ENCODE peak calls at places on chromosomes 5 and 9, in ten cellular contexts. W is stimulated activated naive CD8-positive, alpha-beta T cell treated with anti-CD3 and anti-CD28 coated beads, Interleukin-15, Interleukin-2, amounts not matched to agents 100 U/mL and 50 U/mL, for 24 hours; D is GM12892; R is stimulated activated CD4-positive, alpha-beta T cell treated with anti-CD3 and anti-CD28 coated beads, Interleukin-15, amount 100 ng/mL, for 1 hour; Z is naive thymus-derived CD4-positive, alpha-beta T cell; G is psoas muscle; J is GM12891; V is stimulated activated CD8-positive, alpha-beta memory T cell treated with anti-CD3 and anti-CD28 coated beads, Interleukin-15, amount 100 ng/mL, for 4 hours; O is substantia nigra; Y is iris pigment epithelial cell. P is an unnamed sample.

GRCh38 chr5:43396762-43397304 is 15.4 kb downstream of the CCL28 start:
- DNase-seq in Z (peak; percentile 74), J (peak; percentile 68), V (peak; percentile 21), W (peak; percentile 76), D (peak; percentile 67), O (no peak), R (peak; percentile 8), Y (peak; percentile 19), G (peak; percentile 52), P (no peak)

GRCh38 chr5:153372433-153373167 is 117.9 kb upstream of the GRIA1 start:
- DNase-seq in G (no peak), D (no peak), Y (no peak), V (no peak), J (no peak), O (no peak), R (no peak), W (no peak), Z (no peak), P (no peak)

GRCh38 chr5:52498607-52499006 is 289.1 kb upstream of the ITGA1 start:
- DNase-seq in Z (no peak), W (no peak), R (no peak), V (no peak), D (no peak), O (no peak), G (no peak), J (no peak), Y (no peak), P (no peak)

GRCh38 chr5:116137544-116138378 is 52.9 kb downstream of the COMMD10 start:
- DNase-seq in Z (peak; percentile 47), Y (peak; percentile 60), W (no peak), R (no peak), J (no peak), V (no peak), G (no peak), D (no peak), O (no peak), P (peak; percentile 38)

GRCh38 chr5:178058321-178059012 is 54.9 kb upstream of the N4BP3 start:
- DNase-seq in J (no peak), O (no peak), V (no peak), G (peak; percentile 7), Y (no peak), R (no peak), W (no peak), Z (no peak), D (no peak), P (no peak)

GRCh38 chr5:60703944-60704343 is 4.0 kb upstream of the DEPDC1B start:
- DNase-seq in Y (no peak), V (no peak), G (no peak), D (no peak), W (no peak), Z (no peak), O (no peak), J (no peak), R (no peak), P (no peak)

GRCh38 chr5:56480305-56481146 is 247.4 kb upstream of the ANKRD55 start:
- DNase-seq in J (no peak), Z (peak; percentile 32), W (peak; percentile 16), R (no peak), O (peak; percentile 66), Y (peak; percentile 79), D (peak; percentile 18), V (no peak), G (peak; percentile 76), P (no peak)

GRCh38 chr5:155103164-155103563 is 89.6 kb downstream of the KIF4B start:
- DNase-seq in W (no peak), J (no peak), O (no peak), R (no peak), D (no peak), G (no peak), V (no peak), Z (no peak), Y (no peak), P (no peak)

GRCh38 chr5:81207009-81207408 is 26.1 kb upstream of the CKMT2 start:
- DNase-seq in R (no peak), O (no peak), Z (no peak), V (no peak), Y (peak; percentile 43), J (peak; percentile 21), D (no peak), G (no peak), W (no peak), P (no peak)

GRCh38 chr5:169213479-169213878 is 87.5 kb downstream of the SLIT3 start:
- DNase-seq in Z (no peak), D (no peak), R (no peak), V (no peak), J (no peak), W (no peak), Y (no peak), G (no peak), O (no peak), P (no peak)

GRCh38 chr5:106172681-106173532 is 1497.8 kb downstream of the EFNA5 start:
- DNase-seq in R (no peak), O (no peak), Z (no peak), G (no peak), W (no peak), J (no peak), D (no peak), Y (peak; percentile 54), V (no peak), P (no peak)

GRCh38 chr9:135990468-135991429 is 29.6 kb upstream of the UBAC1 start:
- DNase-seq in Z (peak; percentile 71), R (no peak), Y (peak; percentile 74), V (no peak), O (no peak), W (peak; percentile 56), G (no peak), D (no peak), J (peak; percentile 58), P (peak; percentile 92)

GRCh38 chr5:98570661-98571181 is 202.7 kb upstream of the RGMB start:
- DNase-seq in G (no peak), V (no peak), J (no peak), D (no peak), R (no peak), Y (peak; percentile 53), Z (no peak), W (no peak), O (no peak), P (no peak)

GRCh38 chr9:135301271-135302263 is 178.0 kb upstream of the PPP1R26 start:
- DNase-seq in Y (no peak), O (no peak), V (no peak), G (no peak), W (no peak), R (no peak), Z (no peak), J (no peak), D (no peak), P (no peak)